ENCODE peak calls at places on chromosome 19, in seven cellular contexts. N, B, F, L, S, G and K are unnamed samples.

GRCh38 chr19:19381007-19381926 is 24.2 kb upstream of the GATAD2A start:
- DNase-seq in F (no peak), S (no peak), L (peak; percentile 65), B (no peak), G (no peak), N (no peak), K (no peak)

GRCh38 chr19:8575467-8575997 is 1.7 kb downstream of the MYO1F start:
- DNase-seq in G (no peak), N (peak; percentile 24), S (no peak), B (no peak), L (no peak), F (no peak), K (no peak)

GRCh38 chr19:2149980-2150793 is 1.2 kb downstream of the AP3D1 start:
- DNase-seq in S (no peak), B (no peak), F (no peak), G (no peak), L (peak; percentile 60), N (no peak), K (no peak)

GRCh38 chr19:45526143-45526542 is 18.9 kb downstream of the VASP start:
- DNase-seq in B (peak; percentile 75), S (peak; percentile 88), G (no peak), L (peak; percentile 65), N (no peak), F (peak; percentile 86), K (peak; percentile 88)

GRCh38 chr19:2300533-2300932 is 7.4 kb downstream of the LINGO3 start:
- DNase-seq in L (no peak), B (no peak), F (no peak), S (no peak), N (no peak), G (no peak), K (no peak)

GRCh38 chr19:4292515-4292914 is 9.7 kb downstream of the TMIGD2 start:
- DNase-seq in F (no peak), S (no peak), G (no peak), L (no peak), N (no peak), B (no peak), K (no peak)

GRCh38 chr19:51702103-51702753 is 9.1 kb downstream of the SPACA6 start:
- DNase-seq in S (peak; percentile 74), L (peak; percentile 95), G (no peak), N (peak; percentile 18), B (peak; percentile 90), F (peak; percentile 65), K (peak; percentile 80)

GRCh38 chr19:13102666-13103584 is at the start of gene LYL1:
- DNase-seq in L (no peak), B (peak; percentile 82), N (peak; percentile 30), S (no peak), F (peak; percentile 89), G (no peak), K (peak; percentile 75)

GRCh38 chr19:46297700-46298476 is 1.0 kb downstream of the HIF3A start:
- DNase-seq in L (peak; percentile 37), S (no peak), G (no peak), B (peak; percentile 78), F (no peak), N (no peak), K (no peak)

GRCh38 chr19:55189424-55189823 is 9.3 kb upstream of the SYT5 start:
- DNase-seq in S (peak; percentile 99), G (peak; percentile 88), B (no peak), N (no peak), F (no peak), L (peak; percentile 66), K (no peak)

GRCh38 chr19:35021596-35021995 is 8.7 kb upstream of the SCN1B start:
- DNase-seq in N (no peak), G (no peak), B (no peak), F (no peak), L (no peak), S (no peak), K (no peak)

GRCh38 chr19:41344162-41344561 is 9.6 kb downstream of the TGFB1 start:
- DNase-seq in L (no peak), B (no peak), F (no peak), N (no peak), G (no peak), S (no peak), K (no peak)

GRCh38 chr19:17966497-17967257 is at the start of gene KCNN1:
- DNase-seq in B (peak; percentile 60), S (peak; percentile 71), L (no peak), N (no peak), G (no peak), F (peak; percentile 66), K (no peak)

GRCh38 chr19:3176715-3177501 is 1.7 kb upstream of the S1PR4 start:
- DNase-seq in G (peak; percentile 75), L (no peak), F (no peak), B (peak; percentile 57), S (peak; percentile 80), N (peak; percentile 51), K (no peak)

GRCh38 chr19:37007587-37008220 is 70.5 kb upstream of the ZNF420 start:
- DNase-seq in F (no peak), B (no peak), S (no peak), G (no peak), N (no peak), L (peak; percentile 45), K (no peak)
- H3K4me3 ChIP-seq in F (no peak overlapping the region), B (no peak overlapping the region), S (peak overlapping the region; percentile 12), G (no peak overlapping the region), N (peak overlapping the region; percentile 26), L (peak overlapping the region; percentile 66), K (no peak overlapping the region)

DNA sequence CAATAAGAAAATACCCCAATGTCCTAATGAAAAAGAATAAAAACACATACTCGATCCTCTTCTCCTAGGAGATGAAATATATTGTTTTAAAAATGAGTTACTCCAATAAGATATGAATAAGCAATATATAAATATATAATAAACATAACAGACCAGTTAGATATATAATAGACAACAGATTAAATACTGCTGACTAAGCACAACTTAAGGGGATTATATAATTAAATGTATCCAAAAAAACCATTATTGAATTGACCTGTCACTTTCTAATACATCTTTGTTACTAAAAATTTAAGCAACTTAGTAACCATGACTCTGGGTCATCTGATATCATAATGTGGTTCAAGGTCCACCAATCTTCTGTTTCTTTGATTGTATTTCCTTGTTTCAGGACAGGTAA is 14.0 kb upstream of the ZNF780B start:
- DNase-seq in B (no peak), S (no peak), F (no peak), L (no peak), G (no peak), N (no peak), K (no peak)
- H3K9me3 ChIP-seq in B (no peaks in the 10 kb centered on the region), S (peaks cover 96% of the 10 kb centered on the region), F (no peaks in the 10 kb centered on the region), L (peaks cover 31% of the 10 kb centered on the region), G (peaks cover 23% of the 10 kb centered on the region), N (peaks cover 32% of the 10 kb centered on the region), K (peaks cover 12% of the 10 kb centered on the region)

GRCh38 chr19:56537442-56537841 is 1.3 kb upstream of the ZFP28 start:
- DNase-seq in G (no peak), N (no peak), L (no peak), F (no peak), B (no peak), S (no peak), K (no peak)
- H3K4me3 ChIP-seq in G (no peak overlapping the region), N (peak overlapping the region; percentile 68), L (peak overlapping the region; percentile 77), F (no peak overlapping the region), B (no peak overlapping the region), S (peak overlapping the region; percentile 73), K (no peak overlapping the region)

GRCh38 chr19:40009674-40010073 is 12.8 kb downstream of the ZNF546 start:
- DNase-seq in N (no peak), F (no peak), B (no peak), S (no peak), G (no peak), L (no peak), K (no peak)

GRCh38 chr19:40013991-40014390 is 17.1 kb downstream of the ZNF546 start:
- DNase-seq in S (no peak), B (no peak), N (no peak), L (no peak), F (no peak), G (no peak), K (no peak)
- H3K9me3 ChIP-seq in S (peaks cover 99% of the 10 kb centered on the region), B (peaks cover 28% of the 10 kb centered on the region), N (peaks cover 74% of the 10 kb centered on the region), L (peaks cover 48% of the 10 kb centered on the region), F (peaks cover 15% of the 10 kb centered on the region), G (peaks cover 13% of the 10 kb centered on the region), K (peaks cover 52% of the 10 kb centered on the region)